ENCODE peak calls at places on chromosomes 12 and 14, in five cellular contexts. C, W, J, B and A are unnamed samples.

GRCh38 chr14:40122978-40123648 is 690.9 kb upstream of the FBXO33 start:
- DNase-seq in C (peak), W (peak), J (no peak), B (no peak), A (no peak)

GRCh38 chr12:123723011-123723410 is 10.9 kb downstream of the ATP6V0A2 start:
- DNase-seq in C (no peak), W (no peak), J (no peak), B (no peak), A (no peak)

GRCh38 chr12:57619434-57620244 is 8.4 kb downstream of the ARHGEF25 start:
- DNase-seq in C (no peak), W (no peak), J (no peak), B (no peak), A (no peak)

GRCh38 chr12:25801621-25802243 is 156.8 kb upstream of the RASSF8 start:
- DNase-seq in C (no peak), W (no peak), J (no peak), B (no peak), A (no peak)

GRCh38 chr12:116336542-116337065 is 59.1 kb upstream of the MED13L start:
- DNase-seq in C (peak), W (no peak), J (no peak), B (no peak), A (no peak)

GRCh38 chr12:12356886-12357696 is at the start of gene BORCS5:
- DNase-seq in C (peak), W (peak), J (peak), B (peak), A (peak)

GRCh38 chr12:122961551-122962329 is 4.5 kb downstream of the ABCB9 start:
- DNase-seq in C (peak), W (no peak), J (no peak), B (no peak), A (no peak)

GRCh38 chr12:127628655-127629054 is 638.3 kb upstream of the TMEM132C start:
- DNase-seq in C (peak), W (peak), J (no peak), B (no peak), A (peak)

GRCh38 chr14:59331217-59331616 is 134.0 kb downstream of the GPR135 start:
- DNase-seq in C (no peak), W (no peak), J (no peak), B (no peak), A (no peak)

GRCh38 chr14:105137481-105138020 is 31.0 kb downstream of the JAG2 start:
- DNase-seq in C (no peak), W (no peak), J (no peak), B (no peak), A (no peak)

GRCh38 chr14:61152851-61153364 is 128.2 kb downstream of the TMEM30B start:
- DNase-seq in C (no peak), W (no peak), J (no peak), B (no peak), A (no peak)

GRCh38 chr12:105020241-105020962 is 34.3 kb downstream of the NOPCHAP1 start:
- DNase-seq in C (no peak), W (no peak), J (no peak), B (no peak), A (no peak)